ENCODE peak calls at places on chromosome 12, in six cellular contexts. One of them, this sample, is unnamed.

GRCh38 chr12:124512667-124513296 is 54.6 kb downstream of the NCOR2 start:
- DNase-seq in HepG2: peak
- DNase-seq in HCT116: peak
- DNase-seq in GM12878: no peak
- DNase-seq in H1: peak
- DNase-seq in K562: peak
- DNase-seq in this sample: peak

GRCh38 chr12:56803750-56804149 is 40.6 kb downstream of the HSD17B6 start:
- DNase-seq in HepG2: no peak
- DNase-seq in HCT116: no peak
- DNase-seq in GM12878: no peak
- DNase-seq in H1: no peak
- DNase-seq in K562: no peak
- DNase-seq in this sample: no peak

GRCh38 chr12:75704664-75705063 is 193.3 kb upstream of the KRR1 start:
- DNase-seq in HepG2: no peak
- DNase-seq in HCT116: peak
- DNase-seq in GM12878: no peak
- DNase-seq in H1: no peak
- DNase-seq in K562: peak
- DNase-seq in this sample: no peak

GRCh38 chr12:12181516-12181915 is 85.3 kb downstream of the LRP6 start:
- DNase-seq in HepG2: no peak
- DNase-seq in HCT116: no peak
- DNase-seq in GM12878: no peak
- DNase-seq in H1: no peak
- DNase-seq in K562: no peak
- DNase-seq in this sample: no peak

GRCh38 chr12:52817699-52818238 is 3.9 kb upstream of the KRT4 start:
- DNase-seq in HepG2: no peak
- DNase-seq in HCT116: no peak
- DNase-seq in GM12878: no peak
- DNase-seq in H1: no peak
- DNase-seq in K562: no peak
- DNase-seq in this sample: no peak

GRCh38 chr12:112015938-112016337 is 2.7 kb downstream of the ERP29 start:
- DNase-seq in HepG2: no peak
- DNase-seq in HCT116: no peak
- DNase-seq in GM12878: no peak
- DNase-seq in H1: no peak
- DNase-seq in K562: no peak
- DNase-seq in this sample: no peak

GRCh38 chr12:45303955-45304354 is 88.1 kb downstream of the ANO6 start:
- DNase-seq in HepG2: no peak
- DNase-seq in HCT116: no peak
- DNase-seq in GM12878: no peak
- DNase-seq in H1: no peak
- DNase-seq in K562: no peak
- DNase-seq in this sample: no peak

GRCh38 chr12:124390442-124391116 is 95.7 kb downstream of the RFLNA start:
- DNase-seq in HepG2: no peak
- DNase-seq in HCT116: peak
- DNase-seq in GM12878: peak
- DNase-seq in H1: no peak
- DNase-seq in K562: no peak
- DNase-seq in this sample: no peak

GRCh38 chr12:106605254-106605653 is 22.4 kb downstream of the RFX4 start:
- DNase-seq in HepG2: no peak
- DNase-seq in HCT116: no peak
- DNase-seq in GM12878: no peak
- DNase-seq in H1: no peak
- DNase-seq in K562: no peak
- DNase-seq in this sample: no peak

GRCh38 chr12:120989687-120990086 is 11.3 kb downstream of the HNF1A start:
- DNase-seq in HepG2: no peak
- DNase-seq in HCT116: no peak
- DNase-seq in GM12878: no peak
- DNase-seq in H1: no peak
- DNase-seq in K562: no peak
- DNase-seq in this sample: no peak

GRCh38 chr12:3698218-3698974 is 54.5 kb downstream of the CRACR2A start:
- DNase-seq in HepG2: no peak
- DNase-seq in HCT116: no peak
- DNase-seq in GM12878: no peak
- DNase-seq in H1: no peak
- DNase-seq in K562: no peak
- DNase-seq in this sample: no peak

GRCh38 chr12:45732250-45732649 is 2.7 kb downstream of the ARID2 start:
- DNase-seq in HepG2: no peak
- DNase-seq in HCT116: no peak
- DNase-seq in GM12878: no peak
- DNase-seq in H1: no peak
- DNase-seq in K562: peak
- DNase-seq in this sample: no peak

GRCh38 chr12:84463756-84464495 is 448.7 kb downstream of the SLC6A15 start:
- DNase-seq in HepG2: no peak
- DNase-seq in HCT116: no peak
- DNase-seq in GM12878: no peak
- DNase-seq in H1: no peak
- DNase-seq in K562: no peak
- DNase-seq in this sample: no peak

GRCh38 chr12:92210062-92210461 is 64.4 kb upstream of the BTG1 start:
- DNase-seq in HepG2: no peak
- DNase-seq in HCT116: no peak
- DNase-seq in GM12878: peak
- DNase-seq in H1: no peak
- DNase-seq in K562: no peak
- DNase-seq in this sample: no peak

GRCh38 chr12:122238861-122239260 is 13.0 kb upstream of the DIABLO start:
- DNase-seq in HepG2: no peak
- DNase-seq in HCT116: no peak
- DNase-seq in GM12878: no peak
- DNase-seq in H1: no peak
- DNase-seq in K562: no peak
- DNase-seq in this sample: no peak

GRCh38 chr12:1108276-1108675 is 117.3 kb downstream of the ERC1 start:
- DNase-seq in HepG2: no peak
- DNase-seq in HCT116: no peak
- DNase-seq in GM12878: peak
- DNase-seq in H1: no peak
- DNase-seq in K562: no peak
- DNase-seq in this sample: no peak

GRCh38 chr12:27652174-27652763 is 44.0 kb upstream of the REP15 start:
- DNase-seq in HepG2: peak
- DNase-seq in HCT116: peak
- DNase-seq in GM12878: peak
- DNase-seq in H1: no peak
- DNase-seq in K562: peak
- DNase-seq in this sample: peak

GRCh38 chr12:13472690-13473089 is 276.2 kb downstream of the EMP1 start:
- DNase-seq in HepG2: no peak
- DNase-seq in HCT116: no peak
- DNase-seq in GM12878: peak
- DNase-seq in H1: no peak
- DNase-seq in K562: no peak
- DNase-seq in this sample: no peak

GRCh38 chr12:818733-819132 is 66.4 kb downstream of the WNK1 start:
- DNase-seq in HepG2: no peak
- DNase-seq in HCT116: no peak
- DNase-seq in GM12878: no peak
- DNase-seq in H1: no peak
- DNase-seq in K562: no peak
- DNase-seq in this sample: no peak

GRCh38 chr12:80189241-80189640 is 89.9 kb downstream of the OTOGL start:
- DNase-seq in HepG2: no peak
- DNase-seq in HCT116: no peak
- DNase-seq in GM12878: no peak
- DNase-seq in H1: no peak
- DNase-seq in K562: no peak
- DNase-seq in this sample: no peak

GRCh38 chr12:63978519-63978918 is 134.0 kb downstream of the SRGAP1 start:
- DNase-seq in HepG2: peak
- DNase-seq in HCT116: peak
- DNase-seq in GM12878: no peak
- DNase-seq in H1: no peak
- DNase-seq in K562: no peak
- DNase-seq in this sample: no peak

GRCh38 chr12:109937371-109937770 is 37.3 kb downstream of the TCHP start:
- DNase-seq in HepG2: no peak
- DNase-seq in HCT116: no peak
- DNase-seq in GM12878: no peak
- DNase-seq in H1: no peak
- DNase-seq in K562: no peak
- DNase-seq in this sample: no peak

GRCh38 chr12:114976959-114977358 is 293.0 kb upstream of the TBX3 start:
- DNase-seq in HepG2: peak
- DNase-seq in HCT116: no peak
- DNase-seq in GM12878: no peak
- DNase-seq in H1: no peak
- DNase-seq in K562: no peak
- DNase-seq in this sample: no peak

GRCh38 chr12:114975283-114975973 is 291.5 kb upstream of the TBX3 start:
- DNase-seq in HepG2: no peak
- DNase-seq in HCT116: no peak
- DNase-seq in GM12878: no peak
- DNase-seq in H1: no peak
- DNase-seq in K562: no peak
- DNase-seq in this sample: no peak

GRCh38 chr12:114976361-114976760 is 292.4 kb upstream of the TBX3 start:
- DNase-seq in HepG2: no peak
- DNase-seq in HCT116: no peak
- DNase-seq in GM12878: no peak
- DNase-seq in H1: no peak
- DNase-seq in K562: no peak
- DNase-seq in this sample: no peak

GRCh38 chr12:114975974-114976310 is 292.0 kb upstream of the TBX3 start:
- DNase-seq in HepG2: no peak
- DNase-seq in HCT116: no peak
- DNase-seq in GM12878: no peak
- DNase-seq in H1: no peak
- DNase-seq in K562: no peak
- DNase-seq in this sample: no peak

DNA sequence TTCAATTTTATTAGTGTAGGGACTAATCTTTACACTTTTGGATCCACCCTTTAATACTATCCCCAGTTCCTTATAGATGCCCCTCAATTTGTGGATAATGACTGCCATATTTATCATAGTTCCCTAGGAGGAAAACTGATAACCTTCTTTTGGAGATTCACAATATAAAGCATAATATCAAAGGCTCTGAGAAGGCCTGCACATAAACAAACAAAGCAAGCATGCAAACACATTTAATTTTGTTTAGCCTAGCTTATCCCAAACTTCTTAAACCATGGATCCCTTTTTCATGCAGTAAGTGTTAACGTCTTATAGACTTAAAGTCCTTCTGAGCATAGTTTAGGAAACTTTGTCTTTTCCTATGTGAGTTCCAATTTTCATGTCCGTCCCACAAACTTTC is 290.4 kb upstream of the TBX3 start:
- DNase-seq in HepG2: no peak
- DNase-seq in HCT116: no peak
- DNase-seq in GM12878: no peak
- DNase-seq in H1: no peak
- DNase-seq in K562: no peak
- DNase-seq in this sample: no peak
- H3K4me3 ChIP-seq in HepG2: no peak
- H3K4me3 ChIP-seq in HCT116: no peak
- H3K4me3 ChIP-seq in GM12878: no peak
- H3K4me3 ChIP-seq in H1: no peak
- H3K4me3 ChIP-seq in K562: no peak
- H3K4me3 ChIP-seq in this sample: no peak

GRCh38 chr12:5094550-5094949 is 50.9 kb downstream of the KCNA5 start:
- DNase-seq in HepG2: no peak
- DNase-seq in HCT116: no peak
- DNase-seq in GM12878: no peak
- DNase-seq in H1: no peak
- DNase-seq in K562: no peak
- DNase-seq in this sample: no peak

GRCh38 chr12:5099136-5099535 is 55.5 kb downstream of the KCNA5 start:
- DNase-seq in HepG2: no peak
- DNase-seq in HCT116: no peak
- DNase-seq in GM12878: no peak
- DNase-seq in H1: no peak
- DNase-seq in K562: no peak
- DNase-seq in this sample: no peak

GRCh38 chr12:5094986-5095385 is 51.3 kb downstream of the KCNA5 start:
- DNase-seq in HepG2: no peak
- DNase-seq in HCT116: no peak
- DNase-seq in GM12878: no peak
- DNase-seq in H1: no peak
- DNase-seq in K562: no peak
- DNase-seq in this sample: no peak

GRCh38 chr12:5097786-5098185 is 54.1 kb downstream of the KCNA5 start:
- DNase-seq in HepG2: no peak
- DNase-seq in HCT116: no peak
- DNase-seq in GM12878: no peak
- DNase-seq in H1: no peak
- DNase-seq in K562: no peak
- DNase-seq in this sample: no peak

GRCh38 chr12:5096241-5096880 is 52.7 kb downstream of the KCNA5 start:
- DNase-seq in HepG2: no peak
- DNase-seq in HCT116: peak
- DNase-seq in GM12878: no peak
- DNase-seq in H1: no peak
- DNase-seq in K562: no peak
- DNase-seq in this sample: no peak
- TF ChIP-seq ZNF274 in HepG2: no peak
- TF ChIP-seq ZNF274 in HCT116: no peak
- TF ChIP-seq ZNF274 in GM12878: no peak
- TF ChIP-seq ZNF274 in H1: no peak
- TF ChIP-seq ZNF274 in K562: no peak
- TF ChIP-seq ZNF274 in this sample: no peak

DNA sequence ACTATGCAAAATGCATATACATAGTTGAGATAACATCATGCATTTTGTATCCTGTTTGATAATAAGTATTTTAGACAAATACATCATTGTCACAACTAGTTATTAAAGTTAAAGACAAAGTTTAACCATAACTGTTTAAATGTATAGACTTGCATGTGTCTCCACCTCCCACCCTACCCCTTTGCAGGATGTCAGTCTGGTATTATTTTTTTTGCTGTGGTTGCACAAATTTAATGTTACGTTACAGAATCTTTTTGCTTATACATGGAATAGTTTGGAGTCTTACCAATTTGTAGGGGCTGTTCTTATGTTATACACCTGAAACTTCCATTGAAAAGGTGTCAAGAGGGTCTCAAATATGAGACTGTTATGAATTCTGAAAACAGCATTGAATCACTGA is 5.6 kb downstream of the CHST11 start:
- DNase-seq in HepG2: no peak
- DNase-seq in HCT116: no peak
- DNase-seq in GM12878: no peak
- DNase-seq in H1: no peak
- DNase-seq in K562: no peak
- DNase-seq in this sample: no peak
- H3K4me3 ChIP-seq in HepG2: no peak
- H3K4me3 ChIP-seq in HCT116: no peak
- H3K4me3 ChIP-seq in GM12878: peak
- H3K4me3 ChIP-seq in H1: no peak
- H3K4me3 ChIP-seq in K562: no peak
- H3K4me3 ChIP-seq in this sample: no peak

GRCh38 chr12:42546709-42547108 is 42.8 kb downstream of the PRICKLE1 start:
- DNase-seq in HepG2: no peak
- DNase-seq in HCT116: no peak
- DNase-seq in GM12878: no peak
- DNase-seq in H1: no peak
- DNase-seq in K562: no peak
- DNase-seq in this sample: no peak
- TF ChIP-seq ZNF274 in HepG2: no peak
- TF ChIP-seq ZNF274 in HCT116: no peak
- TF ChIP-seq ZNF274 in GM12878: no peak
- TF ChIP-seq ZNF274 in H1: no peak
- TF ChIP-seq ZNF274 in K562: no peak
- TF ChIP-seq ZNF274 in this sample: no peak